ENCODE peak calls at places on chromosomes 1 and 21, in five cellular contexts. One of them, this sample, is unnamed.

GRCh38 chr1:113931456-113931855 is 2.3 kb downstream of the HIPK1 start:
- DNase-seq in GM12865: no peak
- DNase-seq in cardiac fibroblast: peak; percentile 65
- DNase-seq in astrocyte of the cerebellum: peak; percentile 38
- DNase-seq in thoracic aorta: no peak
- DNase-seq in this sample: no peak

GRCh38 chr1:160952129-160952510 is 2.5 kb downstream of the ITLN2 start:
- DNase-seq in GM12865: no peak
- DNase-seq in cardiac fibroblast: no peak
- DNase-seq in astrocyte of the cerebellum: no peak
- DNase-seq in thoracic aorta: no peak
- DNase-seq in this sample: no peak

GRCh38 chr1:226738995-226739695 is at the start of gene ITPKB:
- DNase-seq in GM12865: peak; percentile 74
- DNase-seq in cardiac fibroblast: peak; percentile 92
- DNase-seq in astrocyte of the cerebellum: peak; percentile 73
- DNase-seq in thoracic aorta: no peak
- DNase-seq in this sample: no peak

GRCh38 chr1:53587252-53587992 is 128.2 kb downstream of the DMRTB1 start:
- DNase-seq in GM12865: no peak
- DNase-seq in cardiac fibroblast: no peak
- DNase-seq in astrocyte of the cerebellum: no peak
- DNase-seq in thoracic aorta: no peak
- DNase-seq in this sample: no peak

GRCh38 chr21:14526816-14527689 is 19.1 kb downstream of the SAMSN1 start:
- DNase-seq in GM12865: no peak
- DNase-seq in cardiac fibroblast: no peak
- DNase-seq in astrocyte of the cerebellum: no peak
- DNase-seq in thoracic aorta: no peak
- DNase-seq in this sample: no peak

GRCh38 chr1:159985456-159985855 is 31.4 kb upstream of the SLAMF9 start:
- DNase-seq in GM12865: no peak
- DNase-seq in cardiac fibroblast: no peak
- DNase-seq in astrocyte of the cerebellum: no peak
- DNase-seq in thoracic aorta: no peak
- DNase-seq in this sample: no peak

GRCh38 chr1:220803401-220804201 is 16.9 kb downstream of the MTARC1 start:
- DNase-seq in GM12865: peak; percentile 35
- DNase-seq in cardiac fibroblast: peak; percentile 64
- DNase-seq in astrocyte of the cerebellum: peak; percentile 24
- DNase-seq in thoracic aorta: no peak
- DNase-seq in this sample: no peak

GRCh38 chr21:36830041-36830440 is 131.1 kb downstream of the SIM2 start:
- DNase-seq in GM12865: no peak
- DNase-seq in cardiac fibroblast: no peak
- DNase-seq in astrocyte of the cerebellum: no peak
- DNase-seq in thoracic aorta: no peak
- DNase-seq in this sample: no peak

GRCh38 chr1:147264158-147264768 is 21.8 kb downstream of the CHD1L start:
- DNase-seq in GM12865: no peak
- DNase-seq in cardiac fibroblast: peak; percentile 70
- DNase-seq in astrocyte of the cerebellum: no peak
- DNase-seq in thoracic aorta: no peak
- DNase-seq in this sample: no peak

GRCh38 chr1:230682882-230683610 is 30.9 kb downstream of the AGT start:
- DNase-seq in GM12865: no peak
- DNase-seq in cardiac fibroblast: peak; percentile 9
- DNase-seq in astrocyte of the cerebellum: no peak
- DNase-seq in thoracic aorta: no peak
- DNase-seq in this sample: no peak

DNA sequence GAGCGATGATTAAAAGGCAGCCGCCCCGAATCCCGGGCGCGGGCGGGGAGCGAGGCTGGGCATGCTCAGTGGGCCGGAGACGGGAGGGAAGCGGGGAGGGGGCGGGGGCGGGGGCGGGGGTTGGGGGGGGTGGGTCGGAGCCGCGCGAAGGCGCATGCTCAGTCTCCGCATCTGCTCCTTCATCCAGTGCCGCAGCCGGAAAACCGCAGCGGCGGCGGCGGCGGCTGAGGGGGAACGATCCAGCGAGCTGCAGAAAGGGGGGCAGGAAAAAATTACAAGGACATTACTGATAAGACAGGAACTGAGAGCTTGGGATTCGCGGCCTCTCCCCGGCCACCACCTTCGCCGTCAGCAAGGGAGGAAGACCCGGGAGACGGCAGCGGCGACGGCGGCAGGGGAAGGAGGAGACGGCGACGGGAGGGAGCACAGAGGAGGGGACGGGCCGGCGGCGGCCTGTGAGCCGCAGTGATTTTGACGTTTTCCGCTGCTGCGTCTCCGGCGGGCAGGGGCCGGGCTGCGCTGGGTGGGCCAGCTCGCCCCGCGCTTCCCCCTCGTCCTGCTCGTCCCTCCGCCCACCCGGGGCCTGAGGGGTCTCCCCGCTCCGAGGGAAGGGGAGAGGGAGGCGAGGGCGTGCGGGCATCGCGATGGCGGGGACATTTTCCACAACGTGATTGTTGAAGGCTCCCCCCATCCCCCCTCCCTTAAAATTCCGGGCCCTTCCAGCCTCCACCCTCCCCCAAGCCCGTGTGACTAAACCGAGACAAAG is at the start of gene CAMSAP2:
- DNase-seq in GM12865: peak; percentile 81
- DNase-seq in cardiac fibroblast: peak; percentile 96
- DNase-seq in astrocyte of the cerebellum: peak; percentile 84
- DNase-seq in thoracic aorta: peak; percentile 54
- DNase-seq in this sample: peak; percentile 39
- H3K4me3 ChIP-seq in GM12865: peak within 1 kb of the TSS; percentile 99
- H3K4me3 ChIP-seq in cardiac fibroblast: peak within 1 kb of the TSS; percentile 90
- H3K4me3 ChIP-seq in astrocyte of the cerebellum: peak within 1 kb of the TSS; percentile 98
- H3K4me3 ChIP-seq in thoracic aorta: peak within 1 kb of the TSS; percentile 82
- H3K4me3 ChIP-seq in this sample: peak within 1 kb of the TSS; percentile 89

DNA sequence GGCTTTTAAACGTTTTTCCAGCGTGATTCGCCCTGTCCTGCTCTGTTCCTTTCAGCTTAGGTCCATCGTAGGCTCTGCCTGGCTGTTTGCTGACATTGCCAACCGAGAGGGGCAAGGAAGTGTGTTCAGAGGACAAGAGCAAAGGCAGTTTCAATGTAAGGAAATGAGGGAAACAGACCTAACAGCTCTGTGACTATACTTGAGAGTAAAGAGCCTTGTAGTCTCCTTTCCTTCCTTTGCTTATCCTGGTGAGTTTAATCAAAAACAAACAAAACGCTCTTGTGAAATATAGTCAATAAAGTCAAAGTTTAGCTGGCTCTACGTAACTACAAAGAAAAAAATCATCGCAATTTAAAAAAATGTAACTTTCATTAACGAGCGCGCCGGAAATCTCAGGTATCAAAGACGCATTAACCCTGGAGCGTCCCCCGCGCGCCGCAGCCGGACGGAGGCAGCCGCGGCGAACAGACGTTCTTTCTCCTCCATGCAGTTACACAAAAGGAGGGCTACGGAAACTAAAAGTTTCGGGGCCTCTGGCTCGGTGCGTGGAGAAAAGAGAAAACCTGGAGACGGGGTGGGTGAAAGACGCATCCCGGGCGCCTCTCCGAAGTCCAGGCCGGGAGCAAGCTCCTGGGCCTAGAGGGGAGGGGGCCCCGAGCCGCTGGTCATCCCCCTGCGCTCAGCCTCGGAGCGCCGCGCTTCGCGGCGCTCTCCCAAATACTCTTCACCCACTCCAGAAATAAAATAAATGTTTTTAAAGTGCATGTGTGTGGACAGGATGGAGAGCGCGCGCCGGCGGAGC is 594 bp upstream of the ADGRL2 start:
- DNase-seq in GM12865: no peak
- DNase-seq in cardiac fibroblast: peak; percentile 86
- DNase-seq in astrocyte of the cerebellum: peak; percentile 50
- DNase-seq in thoracic aorta: no peak
- DNase-seq in this sample: no peak
- H3K4me3 ChIP-seq in GM12865: peak overlapping the region; percentile 47
- H3K4me3 ChIP-seq in cardiac fibroblast: peak overlapping the region; percentile 74
- H3K4me3 ChIP-seq in astrocyte of the cerebellum: peak overlapping the region; percentile 83
- H3K4me3 ChIP-seq in thoracic aorta: peak overlapping the region; percentile 96
- H3K4me3 ChIP-seq in this sample: peak overlapping the region; percentile 81

GRCh38 chr1:89844860-89845259 is 24.0 kb downstream of the LRRC8D start:
- DNase-seq in GM12865: no peak
- DNase-seq in cardiac fibroblast: no peak
- DNase-seq in astrocyte of the cerebellum: no peak
- DNase-seq in thoracic aorta: no peak
- DNase-seq in this sample: no peak
- H3K4me3 ChIP-seq in GM12865: no peak overlapping the region
- H3K4me3 ChIP-seq in cardiac fibroblast: peak overlapping the region; percentile 82
- H3K4me3 ChIP-seq in astrocyte of the cerebellum: no peak overlapping the region
- H3K4me3 ChIP-seq in thoracic aorta: no peak overlapping the region
- H3K4me3 ChIP-seq in this sample: no peak overlapping the region

GRCh38 chr1:6127587-6128163 is 52.4 kb downstream of the CHD5 start:
- DNase-seq in GM12865: peak; percentile 52
- DNase-seq in cardiac fibroblast: peak; percentile 59
- DNase-seq in astrocyte of the cerebellum: no peak
- DNase-seq in thoracic aorta: no peak
- DNase-seq in this sample: no peak
- H3K4me3 ChIP-seq in GM12865: no peak overlapping the region
- H3K4me3 ChIP-seq in cardiac fibroblast: no peak overlapping the region
- H3K4me3 ChIP-seq in astrocyte of the cerebellum: no peak overlapping the region
- H3K4me3 ChIP-seq in thoracic aorta: peak overlapping the region; percentile 5
- H3K4me3 ChIP-seq in this sample: peak overlapping the region; percentile 52

GRCh38 chr21:38811257-38811656 is 5.5 kb downstream of the ETS2 start:
- DNase-seq in GM12865: no peak
- DNase-seq in cardiac fibroblast: peak; percentile 75
- DNase-seq in astrocyte of the cerebellum: peak; percentile 85
- DNase-seq in thoracic aorta: no peak
- DNase-seq in this sample: no peak
- H3K4me3 ChIP-seq in GM12865: no peak overlapping the region
- H3K4me3 ChIP-seq in cardiac fibroblast: no peak overlapping the region
- H3K4me3 ChIP-seq in astrocyte of the cerebellum: no peak overlapping the region
- H3K4me3 ChIP-seq in thoracic aorta: no peak overlapping the region
- H3K4me3 ChIP-seq in this sample: no peak overlapping the region

GRCh38 chr1:201653883-201654282 is 115.0 kb downstream of the NAV1 start:
- DNase-seq in GM12865: no peak
- DNase-seq in cardiac fibroblast: no peak
- DNase-seq in astrocyte of the cerebellum: no peak
- DNase-seq in thoracic aorta: no peak
- DNase-seq in this sample: no peak

GRCh38 chr1:201650608-201650933 is 111.6 kb downstream of the NAV1 start:
- DNase-seq in GM12865: no peak
- DNase-seq in cardiac fibroblast: no peak
- DNase-seq in astrocyte of the cerebellum: no peak
- DNase-seq in thoracic aorta: no peak
- DNase-seq in this sample: no peak

GRCh38 chr1:201649776-201650607 is 111.1 kb downstream of the NAV1 start:
- DNase-seq in GM12865: no peak
- DNase-seq in cardiac fibroblast: peak; percentile 76
- DNase-seq in astrocyte of the cerebellum: no peak
- DNase-seq in thoracic aorta: peak; percentile 42
- DNase-seq in this sample: no peak

GRCh38 chr1:201653238-201653637 is 114.3 kb downstream of the NAV1 start:
- DNase-seq in GM12865: peak; percentile 21
- DNase-seq in cardiac fibroblast: no peak
- DNase-seq in astrocyte of the cerebellum: no peak
- DNase-seq in thoracic aorta: no peak
- DNase-seq in this sample: no peak

GRCh38 chr1:201652180-201652579 is 113.3 kb downstream of the NAV1 start:
- DNase-seq in GM12865: no peak
- DNase-seq in cardiac fibroblast: no peak
- DNase-seq in astrocyte of the cerebellum: no peak
- DNase-seq in thoracic aorta: no peak
- DNase-seq in this sample: no peak
- H3K4me3 ChIP-seq in GM12865: no peak overlapping the region
- H3K4me3 ChIP-seq in cardiac fibroblast: no peak overlapping the region
- H3K4me3 ChIP-seq in astrocyte of the cerebellum: no peak overlapping the region
- H3K4me3 ChIP-seq in thoracic aorta: no peak overlapping the region
- H3K4me3 ChIP-seq in this sample: no peak overlapping the region